ENCODE peak calls at places on chromosome 15, in eight cellular contexts. N is GM13976; F is EH; D is posterior cingulate gyrus; P is NCI-H2029 treated with DMSO at 0.1 percent for 48 hours; O is M059J; K is stimulated activated CD8-positive, alpha-beta memory T cell treated with anti-CD3 and anti-CD28 coated beads, Interleukin-15, amount 100 ng/mL, for 24 hours; I is breast epithelium. L is an unnamed sample.

GRCh38 chr15:65344214-65344908 is 33.4 kb downstream of the IGDCC3 start:
- DNase-seq in N (no peak), F (no peak), D (no peak), P (no peak), O (no peak), K (no peak), I (no peak), L (no peak)

GRCh38 chr15:64686130-64686735 is 89.2 kb downstream of the RBPMS2 start:
- DNase-seq in N (peak; percentile 63), F (peak; percentile 61), D (no peak), P (no peak), O (peak; percentile 56), K (no peak), I (no peak), L (no peak)

GRCh38 chr15:72306211-72306785 is 13.7 kb downstream of the CELF6 start:
- DNase-seq in N (peak; percentile 34), F (peak; percentile 62), D (peak; percentile 47), P (no peak), O (peak; percentile 28), K (no peak), I (no peak), L (no peak)

GRCh38 chr15:69946870-69947269 is 150.8 kb downstream of the TLE3 start:
- DNase-seq in N (no peak), F (no peak), D (no peak), P (no peak), O (no peak), K (no peak), I (no peak), L (no peak)

GRCh38 chr15:91065505-91065904 is 34.6 kb upstream of the SV2B start:
- DNase-seq in N (no peak), F (no peak), D (no peak), P (no peak), O (no peak), K (no peak), I (no peak), L (no peak)

GRCh38 chr15:22808761-22809280 is 22.4 kb downstream of the NIPA1 start:
- DNase-seq in N (no peak), F (peak; percentile 13), D (no peak), P (no peak), O (peak; percentile 69), K (no peak), I (no peak), L (no peak)

GRCh38 chr15:85504739-85505676 is 124.6 kb downstream of the AKAP13 start:
- DNase-seq in N (no peak), F (peak; percentile 72), D (no peak), P (no peak), O (peak; percentile 68), K (no peak), I (peak; percentile 42), L (peak; percentile 1)

GRCh38 chr15:96435841-96436240 is 105.3 kb downstream of the NR2F2 start:
- DNase-seq in N (no peak), F (no peak), D (no peak), P (no peak), O (no peak), K (no peak), I (no peak), L (no peak)

GRCh38 chr15:90325677-90326200 is 26.3 kb upstream of the ZNF774 start:
- DNase-seq in N (no peak), F (no peak), D (no peak), P (no peak), O (no peak), K (no peak), I (no peak), L (no peak)

GRCh38 chr15:98546325-98546724 is 102.0 kb upstream of the IGF1R start:
- DNase-seq in N (no peak), F (no peak), D (no peak), P (no peak), O (no peak), K (no peak), I (no peak), L (no peak)

GRCh38 chr15:90929709-90930019 is 2.7 kb downstream of the HDDC3 start:
- DNase-seq in N (no peak), F (no peak), D (no peak), P (no peak), O (no peak), K (no peak), I (no peak), L (no peak)

GRCh38 chr15:65644282-65644681 is 22.5 kb downstream of the SLC24A1 start:
- DNase-seq in N (no peak), F (no peak), D (no peak), P (no peak), O (no peak), K (no peak), I (no peak), L (no peak)

GRCh38 chr15:35673093-35673573 is 127.2 kb upstream of the DPH6 start:
- DNase-seq in N (peak; percentile 15), F (no peak), D (no peak), P (no peak), O (no peak), K (no peak), I (no peak), L (no peak)

GRCh38 chr15:98900382-98900781 is 107.2 kb downstream of the PGPEP1L start:
- DNase-seq in N (no peak), F (peak; percentile 92), D (no peak), P (no peak), O (peak; percentile 39), K (no peak), I (no peak), L (no peak)

GRCh38 chr15:71329509-71330260 is 214.4 kb downstream of the THSD4 start:
- DNase-seq in N (no peak), F (peak; percentile 70), D (no peak), P (no peak), O (peak; percentile 88), K (no peak), I (no peak), L (no peak)

GRCh38 chr15:73957785-73958184 is 31.5 kb downstream of the LOXL1 start:
- DNase-seq in N (no peak), F (no peak), D (no peak), P (no peak), O (no peak), K (no peak), I (no peak), L (no peak)

GRCh38 chr15:37102315-37103021 is 2.1 kb upstream of the MEIS2 start:
- DNase-seq in N (no peak), F (peak; percentile 51), D (no peak), P (no peak), O (peak; percentile 56), K (no peak), I (no peak), L (no peak)

GRCh38 chr15:45827275-45827674 is 192.4 kb downstream of the SQOR start:
- DNase-seq in N (no peak), F (no peak), D (no peak), P (no peak), O (peak; percentile 19), K (no peak), I (no peak), L (no peak)

GRCh38 chr15:60390931-60391501 is 6.8 kb downstream of the ANXA2 start:
- DNase-seq in N (no peak), F (peak; percentile 92), D (no peak), P (no peak), O (peak; percentile 96), K (no peak), I (peak; percentile 54), L (no peak)

GRCh38 chr15:33211409-33211808 is 16.9 kb upstream of the FMN1 start:
- DNase-seq in N (no peak), F (peak; percentile 11), D (no peak), P (no peak), O (no peak), K (no peak), I (peak; percentile 28), L (peak; percentile 48)

GRCh38 chr15:50257206-50257735 is 8.3 kb downstream of the HDC start:
- DNase-seq in N (no peak), F (no peak), D (no peak), P (no peak), O (no peak), K (no peak), I (no peak), L (no peak)

GRCh38 chr15:53114960-53115359 is 324.8 kb upstream of the ONECUT1 start:
- DNase-seq in N (no peak), F (no peak), D (no peak), P (no peak), O (no peak), K (no peak), I (no peak), L (no peak)

GRCh38 chr15:101167791-101168462 is 83.9 kb downstream of the CHSY1 start:
- DNase-seq in N (no peak), F (peak; percentile 93), D (no peak), P (no peak), O (peak; percentile 99), K (no peak), I (no peak), L (no peak)

GRCh38 chr15:63600001-63600645 is 2.9 kb downstream of the FBXL22 start:
- DNase-seq in N (no peak), F (no peak), D (no peak), P (no peak), O (no peak), K (no peak), I (no peak), L (no peak)

GRCh38 chr15:67066041-67067021 is 929 bp downstream of the SMAD3 start:
- DNase-seq in N (no peak), F (no peak), D (no peak), P (no peak), O (no peak), K (no peak), I (no peak), L (no peak)

GRCh38 chr15:39969871-39970270 is 36.0 kb downstream of the EIF2AK4 start:
- DNase-seq in N (no peak), F (peak; percentile 71), D (no peak), P (no peak), O (peak; percentile 60), K (no peak), I (no peak), L (no peak)

GRCh38 chr15:51192560-51193280 is 98.0 kb upstream of the TNFAIP8L3 start:
- DNase-seq in N (peak; percentile 69), F (peak; percentile 83), D (peak; percentile 90), P (peak; percentile 8), O (peak; percentile 85), K (peak; percentile 75), I (peak; percentile 69), L (peak; percentile 49)

GRCh38 chr15:44836094-44836493 is 99.8 kb downstream of the TRIM69 start:
- DNase-seq in N (no peak), F (no peak), D (no peak), P (no peak), O (peak; percentile 65), K (no peak), I (no peak), L (no peak)

GRCh38 chr15:70149667-70150404 is 52.1 kb upstream of the TLE3 start:
- DNase-seq in N (no peak), F (peak; percentile 14), D (no peak), P (no peak), O (peak; percentile 60), K (no peak), I (no peak), L (no peak)

GRCh38 chr15:33132722-33133345 is 61.7 kb downstream of the FMN1 start:
- DNase-seq in N (no peak), F (peak; percentile 77), D (no peak), P (no peak), O (peak; percentile 78), K (no peak), I (peak; percentile 65), L (no peak)

GRCh38 chr15:40743466-40743865 is 11.6 kb downstream of the RMDN3 start:
- DNase-seq in N (no peak), F (no peak), D (no peak), P (no peak), O (no peak), K (no peak), I (no peak), L (no peak)

GRCh38 chr15:45133561-45133920 is 3.7 kb downstream of the DUOX1 start:
- DNase-seq in N (no peak), F (no peak), D (no peak), P (no peak), O (no peak), K (no peak), I (no peak), L (no peak)

GRCh38 chr15:92077353-92078080 is 224.0 kb downstream of the SLCO3A1 start:
- DNase-seq in N (peak; percentile 72), F (peak; percentile 56), D (peak; percentile 65), P (peak; percentile 6), O (peak; percentile 66), K (peak; percentile 40), I (peak; percentile 63), L (no peak)

GRCh38 chr15:26083457-26084350 is 220.6 kb upstream of the ATP10A start:
- DNase-seq in N (no peak), F (peak; percentile 51), D (no peak), P (no peak), O (peak; percentile 35), K (no peak), I (no peak), L (no peak)

L was measured in DMS153.